ENCODE peak calls at places on chromosomes 6 and 20, in eight cellular contexts. K, B, I, E, F, M, Y and U are unnamed samples.

GRCh38 chr6:43433148-43433547 is 5.8 kb downstream of the ABCC10 start:
- DNase-seq in K (no peak), B (no peak), I (no peak), E (no peak), F (no peak), M (no peak), Y (no peak), U (no peak)

GRCh38 chr6:167858086-167858591 is 31.4 kb downstream of the AFDN start:
- DNase-seq in K (no peak), B (no peak), I (no peak), E (no peak), F (peak), M (peak), Y (no peak), U (no peak)

GRCh38 chr20:41567615-41568014 is 50.6 kb downstream of the CHD6 start:
- DNase-seq in K (no peak), B (no peak), I (no peak), E (no peak), F (no peak), M (no peak), Y (no peak), U (no peak)

GRCh38 chr6:5302220-5302946 is 41.1 kb downstream of the FARS2 start:
- DNase-seq in K (no peak), B (peak), I (no peak), E (no peak), F (peak), M (no peak), Y (no peak), U (no peak)

GRCh38 chr6:155678361-155678760 is 222.7 kb upstream of the NOX3 start:
- DNase-seq in K (no peak), B (no peak), I (no peak), E (no peak), F (peak), M (no peak), Y (no peak), U (no peak)

GRCh38 chr6:125910518-125910917 is 46.1 kb upstream of the HINT3 start:
- DNase-seq in K (no peak), B (no peak), I (no peak), E (no peak), F (peak), M (peak), Y (no peak), U (no peak)

GRCh38 chr20:50306478-50307423 is 116.1 kb downstream of the CEBPB start:
- DNase-seq in K (no peak), B (no peak), I (no peak), E (no peak), F (no peak), M (no peak), Y (no peak), U (no peak)

GRCh38 chr20:32040142-32040953 is 11.7 kb upstream of the HCK start:
- DNase-seq in K (no peak), B (no peak), I (peak), E (peak), F (no peak), M (no peak), Y (peak), U (no peak)

GRCh38 chr6:55941713-55942112 is 66.3 kb upstream of the BMP5 start:
- DNase-seq in K (no peak), B (no peak), I (no peak), E (no peak), F (peak), M (peak), Y (no peak), U (no peak)

GRCh38 chr20:24838551-24839530 is 110.2 kb upstream of the CST7 start:
- DNase-seq in K (no peak), B (no peak), I (no peak), E (no peak), F (peak), M (peak), Y (no peak), U (no peak)